ENCODE peak calls at places on chromosomes 12 and 14, in five cellular contexts. One of them, this sample, is unnamed. For H3K4me1, the result is how much of the 10 kb centered on the place peaks cover.

GRCh38 chr14:35915775-35916174 is 89.6 kb downstream of the BRMS1L start:
- DNase-seq in suprapubic skin: no peak
- DNase-seq in upper lobe of left lung: no peak
- DNase-seq in HCT116: no peak
- DNase-seq in sigmoid colon: no peak
- DNase-seq in this sample: no peak

GRCh38 chr14:73231874-73232851 is 5.1 kb upstream of the PAPLN start:
- DNase-seq in suprapubic skin: no peak
- DNase-seq in upper lobe of left lung: no peak
- DNase-seq in HCT116: no peak
- DNase-seq in sigmoid colon: peak
- DNase-seq in this sample: no peak

GRCh38 chr14:24398298-24398942 is 383 bp upstream of the NYNRIN start:
- DNase-seq in suprapubic skin: no peak
- DNase-seq in upper lobe of left lung: no peak
- DNase-seq in HCT116: no peak
- DNase-seq in sigmoid colon: peak
- DNase-seq in this sample: no peak

GRCh38 chr14:54207075-54207474 is 189.7 kb upstream of the CDKN3 start:
- DNase-seq in suprapubic skin: no peak
- DNase-seq in upper lobe of left lung: no peak
- DNase-seq in HCT116: no peak
- DNase-seq in sigmoid colon: no peak
- DNase-seq in this sample: no peak

GRCh38 chr12:39006286-39006685 is 100.9 kb upstream of the CPNE8 start:
- DNase-seq in suprapubic skin: no peak
- DNase-seq in upper lobe of left lung: no peak
- DNase-seq in HCT116: no peak
- DNase-seq in sigmoid colon: no peak
- DNase-seq in this sample: no peak

GRCh38 chr14:88384653-88385205 is 728 bp upstream of the SPATA7 start:
- DNase-seq in suprapubic skin: no peak
- DNase-seq in upper lobe of left lung: no peak
- DNase-seq in HCT116: no peak
- DNase-seq in sigmoid colon: no peak
- DNase-seq in this sample: no peak

GRCh38 chr14:74647834-74648361 is 35.9 kb upstream of the LTBP2 start:
- DNase-seq in suprapubic skin: no peak
- DNase-seq in upper lobe of left lung: no peak
- DNase-seq in HCT116: no peak
- DNase-seq in sigmoid colon: peak
- DNase-seq in this sample: peak

GRCh38 chr12:53053223-53054111 is 3.6 kb downstream of the TNS2 start:
- DNase-seq in suprapubic skin: peak
- DNase-seq in upper lobe of left lung: peak
- DNase-seq in HCT116: peak
- DNase-seq in sigmoid colon: peak
- DNase-seq in this sample: peak

GRCh38 chr14:74555476-74556050 is 56.5 kb downstream of the LTBP2 start:
- DNase-seq in suprapubic skin: no peak
- DNase-seq in upper lobe of left lung: no peak
- DNase-seq in HCT116: no peak
- DNase-seq in sigmoid colon: no peak
- DNase-seq in this sample: no peak

GRCh38 chr14:100586520-100587247 is 533 bp downstream of the BEGAIN start:
- DNase-seq in suprapubic skin: peak
- DNase-seq in upper lobe of left lung: no peak
- DNase-seq in HCT116: peak
- DNase-seq in sigmoid colon: peak
- DNase-seq in this sample: no peak
- H3K4me1 ChIP-seq in suprapubic skin: under half
- H3K4me1 ChIP-seq in upper lobe of left lung: under half
- H3K4me1 ChIP-seq in HCT116: under half
- H3K4me1 ChIP-seq in sigmoid colon: under half
- H3K4me1 ChIP-seq in this sample: under half

DNA sequence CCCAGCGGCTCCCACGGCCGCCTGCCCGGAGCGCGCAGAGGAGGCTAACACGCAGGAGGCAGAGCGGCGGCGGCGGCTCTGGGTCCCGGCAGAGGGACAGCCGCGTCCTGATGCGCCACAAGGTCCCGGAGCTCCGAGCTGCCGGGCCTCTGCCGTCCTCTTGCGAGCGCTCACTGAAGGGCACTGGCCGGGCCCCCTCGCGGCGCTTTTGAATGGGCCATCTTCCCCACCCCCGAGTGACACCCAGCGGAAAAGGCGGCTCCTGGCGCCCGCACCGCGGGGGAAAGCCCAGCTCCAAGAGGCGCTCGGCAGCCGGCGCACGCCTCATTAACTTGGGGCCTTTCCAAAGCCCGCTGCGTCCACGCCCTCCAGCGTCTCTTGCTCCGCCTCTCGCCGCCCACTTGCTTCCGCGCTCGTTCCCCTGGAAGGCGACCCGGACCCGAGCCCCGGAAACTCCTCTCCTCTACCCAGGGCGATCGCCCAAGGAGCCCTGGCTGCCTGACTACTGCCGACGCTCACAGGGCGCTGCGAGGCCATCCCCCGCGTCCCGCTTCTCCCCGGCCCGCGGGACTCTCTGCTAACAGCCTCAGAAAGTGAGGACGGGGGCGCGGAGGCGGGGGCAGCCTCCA is at the start of gene PHLDA1:
- DNase-seq in suprapubic skin: peak
- DNase-seq in upper lobe of left lung: peak
- DNase-seq in HCT116: peak
- DNase-seq in sigmoid colon: peak
- DNase-seq in this sample: peak
- TF ChIP-seq POLR2AphosphoS5 in suprapubic skin: peak
- TF ChIP-seq POLR2AphosphoS5 in upper lobe of left lung: peak
- TF ChIP-seq POLR2AphosphoS5 in HCT116: peak
- TF ChIP-seq POLR2AphosphoS5 in sigmoid colon: peak
- TF ChIP-seq POLR2AphosphoS5 in this sample: no peak

GRCh38 chr12:103444983-103445382 is 50.8 kb downstream of the C12orf42 start:
- DNase-seq in suprapubic skin: no peak
- DNase-seq in upper lobe of left lung: no peak
- DNase-seq in HCT116: no peak
- DNase-seq in sigmoid colon: no peak
- DNase-seq in this sample: no peak

GRCh38 chr12:103441437-103442186 is 54.2 kb downstream of the C12orf42 start:
- DNase-seq in suprapubic skin: no peak
- DNase-seq in upper lobe of left lung: no peak
- DNase-seq in HCT116: no peak
- DNase-seq in sigmoid colon: no peak
- DNase-seq in this sample: no peak

GRCh38 chr12:103442187-103442564 is 53.6 kb downstream of the C12orf42 start:
- DNase-seq in suprapubic skin: no peak
- DNase-seq in upper lobe of left lung: no peak
- DNase-seq in HCT116: no peak
- DNase-seq in sigmoid colon: no peak
- DNase-seq in this sample: no peak

GRCh38 chr12:103442822-103443221 is 52.9 kb downstream of the C12orf42 start:
- DNase-seq in suprapubic skin: no peak
- DNase-seq in upper lobe of left lung: no peak
- DNase-seq in HCT116: no peak
- DNase-seq in sigmoid colon: no peak
- DNase-seq in this sample: no peak
- H3K4me1 ChIP-seq in suprapubic skin: under half
- H3K4me1 ChIP-seq in upper lobe of left lung: under half
- H3K4me1 ChIP-seq in HCT116: under half
- H3K4me1 ChIP-seq in sigmoid colon: under half
- H3K4me1 ChIP-seq in this sample: under half

GRCh38 chr12:75565795-75566194 is 54.4 kb upstream of the KRR1 start:
- DNase-seq in suprapubic skin: no peak
- DNase-seq in upper lobe of left lung: no peak
- DNase-seq in HCT116: no peak
- DNase-seq in sigmoid colon: no peak
- DNase-seq in this sample: no peak

GRCh38 chr12:75571204-75571603 is 59.8 kb upstream of the KRR1 start:
- DNase-seq in suprapubic skin: no peak
- DNase-seq in upper lobe of left lung: no peak
- DNase-seq in HCT116: no peak
- DNase-seq in sigmoid colon: no peak
- DNase-seq in this sample: no peak

GRCh38 chr12:75571651-75572050 is 60.2 kb upstream of the KRR1 start:
- DNase-seq in suprapubic skin: no peak
- DNase-seq in upper lobe of left lung: no peak
- DNase-seq in HCT116: no peak
- DNase-seq in sigmoid colon: no peak
- DNase-seq in this sample: no peak

GRCh38 chr12:75568801-75569200 is 57.4 kb upstream of the KRR1 start:
- DNase-seq in suprapubic skin: no peak
- DNase-seq in upper lobe of left lung: no peak
- DNase-seq in HCT116: no peak
- DNase-seq in sigmoid colon: no peak
- DNase-seq in this sample: no peak

DNA sequence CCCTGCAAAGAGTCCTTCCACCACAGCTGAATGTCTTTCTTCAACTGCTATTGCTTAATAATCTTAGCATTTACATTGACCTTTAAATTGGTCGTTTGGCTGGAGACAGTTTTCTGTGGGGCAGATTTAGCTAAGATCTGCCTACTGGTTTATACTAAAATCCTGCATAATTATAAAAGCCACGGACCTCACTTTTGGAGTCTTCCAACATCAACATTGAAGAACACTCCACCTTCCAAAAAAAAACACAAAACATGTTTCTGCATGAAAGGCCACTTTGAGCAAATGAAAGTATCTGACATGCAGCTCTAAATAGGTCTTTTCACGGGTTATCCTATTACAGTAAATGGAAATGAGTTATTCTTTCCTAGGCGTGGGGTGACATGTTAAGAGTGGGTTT is 57.0 kb upstream of the KRR1 start:
- DNase-seq in suprapubic skin: no peak
- DNase-seq in upper lobe of left lung: no peak
- DNase-seq in HCT116: no peak
- DNase-seq in sigmoid colon: no peak
- DNase-seq in this sample: no peak
- TF ChIP-seq POLR2AphosphoS5 in suprapubic skin: no peak
- TF ChIP-seq POLR2AphosphoS5 in upper lobe of left lung: no peak
- TF ChIP-seq POLR2AphosphoS5 in HCT116: no peak
- TF ChIP-seq POLR2AphosphoS5 in sigmoid colon: no peak
- TF ChIP-seq POLR2AphosphoS5 in this sample: no peak

This sample was measured in stomach.